ENCODE peak calls at places on chromosomes 13 and 19, in ten cellular contexts. O, U, N, M, E, A, Y, T, Q and K are unnamed samples.

GRCh38 chr19:35267818-35268545 is 780 bp upstream of the USF2 start:
- DNase-seq in A (peak; percentile 48), N (peak; percentile 53), Q (peak; percentile 75), E (peak; percentile 75), Y (peak; percentile 78), T (peak; percentile 89), U (peak; percentile 96), M (peak; percentile 32), O (peak; percentile 11), K (peak; percentile 67)

GRCh38 chr13:94366677-94367076 is 112.8 kb downstream of the DCT start:
- DNase-seq in O (no peak), E (no peak), Q (no peak), A (no peak), U (no peak), Y (no peak), M (no peak), N (no peak), T (no peak), K (no peak)

GRCh38 chr19:47227347-47228167 is 3.4 kb downstream of the BBC3 start:
- DNase-seq in U (peak; percentile 82), E (peak; percentile 78), A (peak; percentile 85), M (peak; percentile 93), N (peak; percentile 93), O (peak; percentile 90), T (peak; percentile 92), Y (peak; percentile 84), Q (peak; percentile 88), K (peak; percentile 96)

GRCh38 chr13:74644239-74644638 is 510.0 kb upstream of the KLF12 start:
- DNase-seq in U (no peak), O (peak; percentile 21), Q (no peak), M (no peak), A (no peak), N (no peak), Y (no peak), T (no peak), E (no peak), K (no peak)

GRCh38 chr13:99893567-99893966 is 78.0 kb downstream of the ZIC5 start:
- DNase-seq in Q (no peak), Y (no peak), O (no peak), T (no peak), E (no peak), A (no peak), U (no peak), N (no peak), M (no peak), K (no peak)

GRCh38 chr13:27619711-27620376 is 485 bp downstream of the LNX2 start:
- DNase-seq in A (no peak), M (no peak), Y (no peak), N (peak; percentile 23), O (peak; percentile 11), E (peak; percentile 54), Q (no peak), U (peak; percentile 58), T (peak; percentile 62), K (peak; percentile 23)

GRCh38 chr19:5090780-5091575 is 122.1 kb downstream of the KDM4B start:
- DNase-seq in N (no peak), M (no peak), Y (peak; percentile 42), E (peak; percentile 94), O (peak; percentile 24), A (peak; percentile 33), T (no peak), U (no peak), Q (peak; percentile 65), K (no peak)

GRCh38 chr19:9936151-9937000 is at the start of gene OLFM2:
- DNase-seq in N (no peak), U (peak; percentile 50), A (no peak), E (peak; percentile 57), Y (no peak), M (no peak), Q (peak; percentile 56), O (no peak), T (no peak), K (no peak)

GRCh38 chr19:4140237-4140711 is 13.2 kb upstream of the CREB3L3 start:
- DNase-seq in Y (no peak), M (no peak), T (peak; percentile 80), O (peak; percentile 38), A (no peak), Q (no peak), N (peak; percentile 36), E (peak; percentile 66), U (peak; percentile 80), K (peak; percentile 65)

GRCh38 chr13:42561752-42562467 is 12.0 kb upstream of the TNFSF11 start:
- DNase-seq in Q (no peak), T (peak; percentile 34), E (no peak), O (peak; percentile 25), N (no peak), A (no peak), Y (no peak), U (no peak), M (no peak), K (no peak)

GRCh38 chr19:45931055-45931454 is 16.5 kb upstream of the NANOS2 start:
- DNase-seq in M (no peak), T (no peak), U (no peak), N (no peak), O (no peak), E (no peak), Q (no peak), Y (no peak), A (no peak), K (no peak)

GRCh38 chr19:45929247-45929646 is 14.7 kb upstream of the NANOS2 start:
- DNase-seq in T (no peak), A (no peak), Q (no peak), N (no peak), M (no peak), E (no peak), O (no peak), U (no peak), Y (no peak), K (no peak)

GRCh38 chr19:45924891-45925447 is 10.4 kb upstream of the NANOS2 start:
- DNase-seq in M (no peak), T (no peak), U (no peak), Q (no peak), N (no peak), E (no peak), A (no peak), Y (no peak), O (no peak), K (no peak)

GRCh38 chr19:45922281-45922680 is 7.7 kb upstream of the NANOS2 start:
- DNase-seq in U (no peak), M (no peak), T (peak; percentile 27), N (no peak), E (no peak), A (no peak), Y (no peak), O (no peak), Q (no peak), K (no peak)

GRCh38 chr19:45927565-45928261 is 13.1 kb upstream of the NANOS2 start:
- DNase-seq in Y (peak; percentile 93), N (peak; percentile 87), U (peak; percentile 99), O (peak; percentile 84), Q (peak; percentile 87), M (peak; percentile 51), T (peak; percentile 95), E (peak; percentile 95), A (peak; percentile 92), K (peak; percentile 96)
- TF ChIP-seq CTCF in Y (no peak), N (peak; percentile 27), U (no peak), O (no peak), Q (no peak), M (no peak), T (no peak), E (peak; percentile 44), A (no peak), K (no peak)

GRCh38 chr19:41691268-41691970 is 3.3 kb upstream of the CEACAM7 start:
- DNase-seq in T (peak; percentile 29), U (peak; percentile 56), M (no peak), Y (peak; percentile 45), Q (no peak), A (no peak), N (no peak), O (no peak), E (peak; percentile 56), K (peak; percentile 40)

GRCh38 chr19:41690801-41691065 is 2.7 kb upstream of the CEACAM7 start:
- DNase-seq in Y (no peak), E (no peak), O (no peak), M (no peak), N (no peak), Q (no peak), A (no peak), T (no peak), U (no peak), K (no peak)

GRCh38 chr19:41688687-41689086 is 617 bp upstream of the CEACAM7 start:
- DNase-seq in A (no peak), Q (no peak), U (no peak), Y (no peak), E (no peak), O (no peak), N (no peak), T (no peak), M (no peak), K (no peak)

GRCh38 chr19:41688098-41688497 is at the start of gene CEACAM7:
- DNase-seq in E (no peak), T (no peak), A (no peak), M (no peak), Q (no peak), Y (no peak), U (no peak), O (no peak), N (no peak), K (no peak)

DNA sequence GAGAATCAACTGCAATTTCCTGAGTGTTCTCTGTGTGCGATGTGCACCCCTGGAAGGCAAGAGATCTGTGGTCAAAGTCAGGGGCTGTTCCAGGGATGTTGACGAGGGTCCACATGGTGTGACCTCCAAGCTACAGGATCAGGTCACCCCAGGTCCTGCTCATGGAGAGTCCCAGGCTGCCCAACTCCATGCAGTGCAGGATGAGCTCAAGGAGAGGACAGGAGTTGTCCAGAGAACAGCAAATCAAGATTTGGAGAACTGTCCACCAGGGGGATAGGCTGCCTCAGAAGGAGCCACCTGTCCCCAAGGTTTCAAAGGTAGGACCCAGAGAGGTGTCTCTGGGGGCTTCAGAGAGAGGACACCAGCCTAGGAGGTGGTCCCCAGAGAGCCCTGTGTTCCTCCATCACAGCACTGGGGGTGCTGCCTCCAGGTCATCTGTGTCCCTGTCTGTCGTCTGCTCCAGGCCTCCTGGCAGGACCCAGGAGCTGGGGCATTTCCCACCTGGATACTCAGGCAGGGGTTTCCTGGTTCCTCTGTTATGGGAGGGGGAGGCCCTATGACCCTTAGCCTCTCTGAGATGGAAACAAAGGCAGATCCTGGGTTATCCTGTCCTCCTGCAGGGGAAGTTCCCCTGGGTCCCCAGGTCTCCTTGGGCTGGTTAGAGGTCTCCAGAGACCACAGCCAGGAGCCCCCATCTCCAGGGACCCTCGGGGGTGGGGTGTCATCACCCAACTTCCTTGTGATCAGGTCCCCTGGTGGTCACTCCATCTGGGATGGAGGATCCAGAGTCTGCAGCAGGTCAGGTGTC is 2.1 kb upstream of the CEACAM7 start:
- DNase-seq in U (no peak), N (no peak), O (no peak), A (no peak), M (no peak), E (no peak), Q (no peak), T (no peak), Y (no peak), K (no peak)
- TF ChIP-seq CTCF in U (no peak), N (no peak), O (no peak), A (no peak), M (no peak), E (no peak), Q (no peak), T (no peak), Y (no peak), K (peak; percentile 16)

GRCh38 chr19:42113641-42114348 is 18.5 kb downstream of the POU2F2 start:
- DNase-seq in O (peak; percentile 96), T (peak; percentile 85), Q (no peak), U (peak; percentile 62), E (peak; percentile 89), Y (no peak), A (no peak), N (no peak), M (peak; percentile 82), K (peak; percentile 97)
- TF ChIP-seq CTCF in O (peak; percentile 56), T (peak; percentile 15), Q (no peak), U (no peak), E (peak; percentile 57), Y (no peak), A (no peak), N (no peak), M (peak; percentile 32), K (peak; percentile 6)

GRCh38 chr19:12801466-12802266 is at the start of the genes PRDX2 and THSD8:
- DNase-seq in Y (peak; percentile 87), T (peak; percentile 78), Q (peak; percentile 83), M (no peak), A (peak; percentile 47), O (no peak), N (peak; percentile 77), E (peak; percentile 86), U (peak; percentile 80), K (peak; percentile 81)
- TF ChIP-seq CTCF in Y (no peak), T (no peak), Q (peak; percentile 16), M (no peak), A (no peak), O (peak; percentile 1), N (no peak), E (no peak), U (no peak), K (no peak)